ENCODE peak calls at places on chromosome X, in six cellular contexts. One of them, this sample, is unnamed.

GRCh38 chrX:3052864-3053263 is 11.6 kb downstream of the ARSF start:
- DNase-seq in GM12878: no peak
- DNase-seq in HepG2: no peak
- DNase-seq in H1: no peak
- DNase-seq in K562: no peak
- DNase-seq in GM12891: no peak
- DNase-seq in this sample: no peak

GRCh38 chrX:152861116-152861515 is 30.3 kb downstream of the NSDHL start:
- DNase-seq in H1: no peak
- DNase-seq in GM12891: no peak
- DNase-seq in HepG2: no peak
- DNase-seq in K562: no peak
- DNase-seq in GM12878: no peak
- DNase-seq in this sample: no peak

GRCh38 chrX:35682481-35682880 is 115.7 kb upstream of the MAGEB16 start:
- DNase-seq in GM12891: no peak
- DNase-seq in HepG2: no peak
- DNase-seq in K562: no peak
- DNase-seq in GM12878: no peak
- DNase-seq in H1: no peak
- DNase-seq in this sample: no peak

GRCh38 chrX:46327229-46328081 is 217.8 kb downstream of the ZNF674 start:
- DNase-seq in GM12878: no peak
- DNase-seq in H1: peak
- DNase-seq in GM12891: no peak
- DNase-seq in HepG2: peak
- DNase-seq in K562: no peak
- DNase-seq in this sample: no peak

GRCh38 chrX:57528670-57529255 is 63.0 kb upstream of the ZXDB start:
- DNase-seq in HepG2: peak
- DNase-seq in H1: peak
- DNase-seq in GM12891: no peak
- DNase-seq in GM12878: no peak
- DNase-seq in K562: peak
- DNase-seq in this sample: no peak

GRCh38 chrX:124386401-124386800 is 40.0 kb downstream of the SH2D1A start:
- DNase-seq in HepG2: no peak
- DNase-seq in H1: no peak
- DNase-seq in K562: no peak
- DNase-seq in GM12891: no peak
- DNase-seq in GM12878: no peak
- DNase-seq in this sample: no peak

GRCh38 chrX:2577844-2578444 is 77.2 kb upstream of the DHRSX start:
- DNase-seq in GM12891: no peak
- DNase-seq in K562: no peak
- DNase-seq in HepG2: no peak
- DNase-seq in H1: no peak
- DNase-seq in GM12878: no peak
- DNase-seq in this sample: no peak

GRCh38 chrX:123818243-123818642 is 41.6 kb upstream of the XIAP start:
- DNase-seq in GM12878: no peak
- DNase-seq in K562: no peak
- DNase-seq in HepG2: peak
- DNase-seq in H1: no peak
- DNase-seq in GM12891: no peak
- DNase-seq in this sample: no peak

GRCh38 chrX:65586491-65586890 is 51.9 kb upstream of the LAS1L start:
- DNase-seq in K562: no peak
- DNase-seq in HepG2: no peak
- DNase-seq in H1: no peak
- DNase-seq in GM12891: no peak
- DNase-seq in GM12878: no peak
- DNase-seq in this sample: no peak

GRCh38 chrX:150477364-150477763 is 91.1 kb upstream of the MTM1 start:
- DNase-seq in HepG2: no peak
- DNase-seq in K562: no peak
- DNase-seq in H1: no peak
- DNase-seq in GM12891: no peak
- DNase-seq in GM12878: no peak
- DNase-seq in this sample: no peak

GRCh38 chrX:3178329-3178728 is 137.1 kb downstream of the ARSF start:
- DNase-seq in GM12878: no peak
- DNase-seq in H1: no peak
- DNase-seq in HepG2: no peak
- DNase-seq in GM12891: no peak
- DNase-seq in K562: no peak
- DNase-seq in this sample: no peak

GRCh38 chrX:66731398-66731797 is 92.5 kb upstream of the EDA2R start:
- DNase-seq in H1: no peak
- DNase-seq in GM12878: peak
- DNase-seq in GM12891: no peak
- DNase-seq in K562: peak
- DNase-seq in HepG2: peak
- DNase-seq in this sample: no peak

GRCh38 chrX:152154050-152154449 is 15.7 kb upstream of the MAGEA10 start:
- DNase-seq in H1: no peak
- DNase-seq in K562: peak
- DNase-seq in GM12891: no peak
- DNase-seq in GM12878: no peak
- DNase-seq in HepG2: no peak
- DNase-seq in this sample: no peak

GRCh38 chrX:133657455-133657854 is 242.2 kb upstream of the GPC4 start:
- DNase-seq in GM12878: no peak
- DNase-seq in GM12891: no peak
- DNase-seq in H1: no peak
- DNase-seq in HepG2: no peak
- DNase-seq in K562: no peak
- DNase-seq in this sample: no peak

GRCh38 chrX:55026143-55026542 is 4.6 kb downstream of the ALAS2 start:
- DNase-seq in K562: no peak
- DNase-seq in GM12891: no peak
- DNase-seq in GM12878: no peak
- DNase-seq in HepG2: no peak
- DNase-seq in H1: no peak
- DNase-seq in this sample: no peak

GRCh38 chrX:135327299-135327698 is 18.0 kb downstream of the ETDC start:
- DNase-seq in K562: no peak
- DNase-seq in GM12878: no peak
- DNase-seq in HepG2: no peak
- DNase-seq in H1: no peak
- DNase-seq in GM12891: no peak
- DNase-seq in this sample: no peak

GRCh38 chrX:55709735-55710134 is 7.8 kb upstream of the RRAGB start:
- DNase-seq in H1: no peak
- DNase-seq in HepG2: no peak
- DNase-seq in GM12891: no peak
- DNase-seq in GM12878: no peak
- DNase-seq in K562: no peak
- DNase-seq in this sample: no peak

DNA sequence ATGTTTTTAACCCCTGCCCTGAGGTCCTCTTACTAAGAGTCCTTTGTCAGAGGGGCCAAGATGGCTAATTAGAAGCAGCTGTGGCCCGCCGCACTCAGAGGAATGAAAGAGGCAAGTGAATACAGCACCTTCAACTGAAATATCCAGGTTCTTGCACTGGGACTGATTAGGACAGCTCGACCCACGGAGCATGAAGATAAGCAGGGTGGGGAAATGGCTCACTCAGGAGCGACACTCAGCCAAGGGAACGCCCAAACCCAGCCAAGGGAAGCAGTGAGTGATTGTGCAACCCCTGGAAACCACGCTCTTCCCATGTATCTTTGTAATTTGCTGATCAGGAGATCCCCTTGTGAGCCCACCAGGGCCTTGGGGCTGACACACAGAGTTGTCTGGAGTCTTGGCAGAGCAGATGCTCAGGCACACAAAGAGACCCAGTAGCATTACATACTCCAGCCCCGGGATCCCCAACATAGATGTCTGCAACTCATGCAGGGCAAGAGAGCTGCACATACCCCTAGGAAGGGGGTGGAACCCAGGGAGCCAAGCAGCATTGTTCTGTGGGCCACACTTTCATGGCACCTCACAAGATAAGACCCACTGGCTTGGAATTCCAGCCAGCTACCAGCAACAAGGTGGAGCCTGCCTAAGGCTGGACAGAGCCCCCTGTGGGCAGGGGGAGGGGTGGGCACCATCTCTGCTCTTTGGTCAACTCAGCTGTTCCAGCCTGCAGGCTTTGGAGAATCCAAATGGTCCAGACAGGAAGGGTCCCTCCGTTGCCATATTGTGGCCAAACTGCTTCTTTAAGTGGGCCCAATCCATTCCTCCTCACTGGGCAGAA is 23.3 kb downstream of the F8A3 start:
- DNase-seq in GM12878: no peak
- DNase-seq in H1: no peak
- DNase-seq in GM12891: no peak
- DNase-seq in HepG2: no peak
- DNase-seq in K562: peak
- DNase-seq in this sample: no peak
- TF ChIP-seq POLR2A in GM12878: no peak
- TF ChIP-seq POLR2A in H1: no peak
- TF ChIP-seq POLR2A in GM12891: no peak
- TF ChIP-seq POLR2A in HepG2: no peak
- TF ChIP-seq POLR2A in K562: no peak
- TF ChIP-seq POLR2A in this sample: no peak

GRCh38 chrX:45063319-45064095 is 137.2 kb downstream of the DIPK2B start:
- DNase-seq in K562: no peak
- DNase-seq in GM12878: no peak
- DNase-seq in H1: no peak
- DNase-seq in HepG2: no peak
- DNase-seq in GM12891: no peak
- DNase-seq in this sample: no peak

GRCh38 chrX:45070116-45071007 is 130.3 kb downstream of the DIPK2B start:
- DNase-seq in GM12891: no peak
- DNase-seq in H1: no peak
- DNase-seq in HepG2: peak
- DNase-seq in K562: peak
- DNase-seq in GM12878: peak
- DNase-seq in this sample: no peak

DNA sequence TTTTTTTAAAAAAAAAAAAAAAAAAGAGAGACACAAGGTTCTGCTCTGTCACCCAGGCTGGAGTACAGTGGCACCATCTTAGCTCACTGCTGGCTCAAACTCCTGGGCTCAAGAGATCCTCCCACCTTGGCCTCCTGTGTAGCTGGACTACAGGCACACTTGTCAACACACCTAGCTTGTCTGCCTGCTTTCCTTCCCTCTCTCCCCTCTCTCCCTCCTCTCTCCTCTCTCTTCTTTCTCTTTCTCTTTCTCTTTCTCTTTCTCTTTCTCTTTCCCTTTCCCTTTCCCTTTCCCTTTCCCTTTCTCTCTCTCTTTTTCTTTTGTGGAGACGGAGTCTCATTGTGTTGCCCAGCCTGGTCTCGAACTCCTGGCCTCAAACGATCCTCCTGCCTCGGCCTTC is 132.1 kb downstream of the DIPK2B start:
- DNase-seq in H1: no peak
- DNase-seq in GM12878: no peak
- DNase-seq in K562: no peak
- DNase-seq in HepG2: no peak
- DNase-seq in GM12891: no peak
- DNase-seq in this sample: no peak
- TF ChIP-seq TAF1 in H1: no peak
- TF ChIP-seq TAF1 in GM12878: no peak
- TF ChIP-seq TAF1 in K562: no peak
- TF ChIP-seq TAF1 in HepG2: no peak
- TF ChIP-seq TAF1 in GM12891: no peak
- TF ChIP-seq TAF1 in this sample: no peak

DNA sequence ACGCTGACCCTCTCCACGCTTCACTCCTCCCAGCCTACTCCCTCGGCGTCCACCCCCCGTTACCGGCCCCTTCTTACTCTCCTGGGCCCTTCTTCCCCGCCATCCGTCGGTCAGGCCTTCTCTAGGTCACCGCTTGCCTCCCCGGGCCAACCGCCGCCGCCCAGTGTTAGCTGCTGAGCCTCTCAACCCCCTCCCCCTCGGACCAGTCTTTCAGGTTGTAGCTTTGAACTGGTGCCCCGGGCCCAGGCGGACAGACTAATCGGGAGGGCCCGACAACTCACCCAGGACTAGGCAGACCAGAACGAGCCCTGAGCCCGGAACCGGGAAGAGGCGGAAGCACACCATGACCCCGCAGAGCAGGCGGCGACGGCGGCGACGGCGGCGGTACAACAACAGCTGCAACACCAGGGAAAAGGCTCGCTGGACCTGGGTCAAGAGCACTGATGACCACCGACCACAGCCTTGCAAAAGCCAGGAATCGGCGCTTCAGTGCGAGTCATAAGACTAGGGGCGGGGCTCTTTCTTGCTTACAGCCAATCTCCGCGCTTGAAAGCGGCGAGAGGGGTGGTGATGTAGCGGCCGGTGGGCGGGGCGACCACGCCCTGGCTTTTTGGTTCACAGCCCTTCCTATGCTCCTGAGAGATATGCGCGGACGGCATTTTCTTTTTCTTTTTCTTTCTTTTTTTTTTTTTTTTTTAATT is at the start of gene LAMP2:
- DNase-seq in K562: peak
- DNase-seq in GM12878: peak
- DNase-seq in HepG2: peak
- DNase-seq in GM12891: peak
- DNase-seq in H1: peak
- DNase-seq in this sample: peak
- TF ChIP-seq POLR2A in K562: peak
- TF ChIP-seq POLR2A in GM12878: peak
- TF ChIP-seq POLR2A in HepG2: peak
- TF ChIP-seq POLR2A in GM12891: peak
- TF ChIP-seq POLR2A in H1: peak
- TF ChIP-seq POLR2A in this sample: no peak

DNA sequence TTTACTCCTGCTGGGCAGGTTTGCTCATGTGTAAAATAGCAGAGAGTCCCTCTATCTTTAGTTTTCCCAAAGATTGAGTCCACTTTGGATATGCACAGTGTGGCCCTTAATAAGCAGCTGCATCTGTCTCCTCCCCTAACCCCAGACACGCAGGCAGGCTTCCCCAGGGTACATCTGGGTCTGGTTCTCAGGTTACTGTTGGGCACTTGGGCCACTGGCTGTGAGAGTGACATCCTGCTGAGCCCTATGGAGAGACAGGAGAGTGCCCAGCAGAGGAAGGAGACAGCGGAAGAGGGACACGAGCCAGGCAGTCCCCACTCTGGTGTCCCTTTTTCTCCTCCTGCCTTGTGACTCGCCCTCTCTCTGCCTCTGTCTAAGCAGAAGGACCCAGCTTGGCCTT is 16.0 kb downstream of the XK start:
- DNase-seq in H1: no peak
- DNase-seq in K562: no peak
- DNase-seq in HepG2: no peak
- DNase-seq in GM12891: no peak
- DNase-seq in GM12878: no peak
- DNase-seq in this sample: no peak
- TF ChIP-seq TAF1 in H1: no peak
- TF ChIP-seq TAF1 in K562: no peak
- TF ChIP-seq TAF1 in HepG2: no peak
- TF ChIP-seq TAF1 in GM12891: no peak
- TF ChIP-seq TAF1 in GM12878: no peak
- TF ChIP-seq TAF1 in this sample: no peak

This sample was measured in GM12892.